ENCODE peak calls at places on chromosomes 4 and X, in seven cellular contexts. S is HuH-7; D is occipital lobe; W is activated CD4-positive, alpha-beta T cell treated with anti-CD3 and anti-CD28 coated beads for 4 hours; Y is pons; A is HEK293T; R is H9. P is an unnamed sample.

GRCh38 chrX:15292861-15293260 is 22.6 kb downstream of the ASB11 start:
- DNase-seq in S (no peak), D (no peak), W (no peak), Y (no peak), A (no peak), R (no peak), P (no peak)

GRCh38 chr4:83516042-83516772 is 19.7 kb upstream of the GPAT3 start:
- DNase-seq in S (no peak), D (no peak), W (no peak), Y (no peak), A (no peak), R (no peak), P (peak; percentile 89)

GRCh38 chr4:173334891-173335754 is 965 bp upstream of the HMGB2 start:
- DNase-seq in S (peak; percentile 89), D (peak; percentile 41), W (peak; percentile 10), Y (peak; percentile 46), A (peak; percentile 84), R (peak; percentile 89), P (peak; percentile 62)

GRCh38 chrX:73577368-73577767 is 14.4 kb downstream of the CHIC1 start:
- DNase-seq in S (no peak), D (no peak), W (no peak), Y (peak; percentile 68), A (no peak), R (no peak), P (peak; percentile 82)

GRCh38 chr4:20254517-20255250 is 3.0 kb downstream of the SLIT2 start:
- DNase-seq in S (no peak), D (no peak), W (no peak), Y (no peak), A (peak; percentile 13), R (peak; percentile 44), P (peak; percentile 48)

GRCh38 chrX:25144043-25144940 is 128.5 kb upstream of the ARX start:
- DNase-seq in S (peak; percentile 5), D (peak; percentile 9), W (peak; percentile 20), Y (peak; percentile 28), A (peak; percentile 59), R (peak; percentile 56), P (peak; percentile 14)

GRCh38 chrX:122625821-122626220 is 558.3 kb upstream of the GRIA3 start:
- DNase-seq in S (no peak), D (no peak), W (no peak), Y (no peak), A (no peak), R (no peak), P (peak; percentile 85)

GRCh38 chr4:2788532-2789103 is 4.3 kb upstream of the SH3BP2 start:
- DNase-seq in S (no peak), D (no peak), W (no peak), Y (no peak), A (no peak), R (peak; percentile 21), P (no peak)

GRCh38 chrX:45515262-45516215 is 314.9 kb upstream of the DIPK2B start:
- DNase-seq in S (peak; percentile 12), D (peak; percentile 58), W (peak; percentile 28), Y (peak; percentile 27), A (peak; percentile 42), R (no peak), P (peak; percentile 81)

GRCh38 chrX:134258202-134258601 is 21.2 kb downstream of the CCDC160 start:
- DNase-seq in S (no peak), D (no peak), W (no peak), Y (no peak), A (no peak), R (no peak), P (no peak)

P was measured in astrocyte.